ENCODE peak calls at places on chromosomes 6 and 20, in five cellular contexts. B, W, P, T and G are unnamed samples.

GRCh38 chr20:36866164-36866563 is 9.8 kb upstream of the TLDC2 start:
- DNase-seq in P (no peak), T (no peak), B (no peak), W (no peak), G (no peak)

GRCh38 chr6:37985355-37985754 is 165.8 kb downstream of the ZFAND3 start:
- DNase-seq in P (peak), B (peak), W (no peak), T (no peak), G (no peak)

GRCh38 chr6:3755637-3756515 is 4.4 kb upstream of the PXDC1 start:
- DNase-seq in W (no peak), B (no peak), P (no peak), T (no peak), G (no peak)

GRCh38 chr20:46270977-46271744 is 37.1 kb downstream of the CDH22 start:
- DNase-seq in T (no peak), B (no peak), W (no peak), P (no peak), G (no peak)

GRCh38 chr6:84512396-84512795 is 252.0 kb downstream of the TBX18 start:
- DNase-seq in B (no peak), P (no peak), W (no peak), T (no peak), G (no peak)

GRCh38 chr6:2507016-2507415 is 243.7 kb downstream of the MYLK4 start:
- DNase-seq in P (no peak), B (no peak), W (no peak), T (no peak), G (no peak)

GRCh38 chr6:169828176-169828575 is 76.8 kb downstream of the ERMARD start:
- DNase-seq in W (no peak), P (no peak), B (no peak), T (peak), G (no peak)

GRCh38 chr6:3819161-3820110 is 29.7 kb upstream of the FAM50B start:
- DNase-seq in P (no peak), B (no peak), T (no peak), W (no peak), G (no peak)

GRCh38 chr6:166307082-166307980 is 861 bp downstream of the PRR18 start:
- DNase-seq in P (peak), B (no peak), W (no peak), T (no peak), G (no peak)

GRCh38 chr6:56637640-56638039 is 5.0 kb downstream of the DST start:
- DNase-seq in P (no peak), T (no peak), B (no peak), W (no peak), G (no peak)

GRCh38 chr6:110511401-110511800 is 35.0 kb upstream of the SLC22A16 start:
- DNase-seq in T (no peak), W (no peak), B (no peak), P (no peak), G (no peak)

GRCh38 chr6:87705070-87705691 is 3.1 kb upstream of the AKIRIN2 start:
- DNase-seq in W (no peak), P (peak), T (no peak), B (no peak), G (no peak)

GRCh38 chr6:44505751-44506150 is 118.2 kb downstream of the CDC5L start:
- DNase-seq in T (no peak), B (peak), P (no peak), W (no peak), G (no peak)

GRCh38 chr6:139354177-139354576 is 20.3 kb downstream of the CITED2 start:
- DNase-seq in P (no peak), B (no peak), T (no peak), W (no peak), G (no peak)

GRCh38 chr6:87053312-87053711 is 41.6 kb downstream of the CGA start:
- DNase-seq in B (no peak), T (no peak), P (no peak), W (no peak), G (no peak)

GRCh38 chr20:59751075-59751711 is 146.9 kb downstream of the PHACTR3 start:
- DNase-seq in T (peak), W (no peak), P (no peak), B (no peak), G (peak)

GRCh38 chr20:34971038-34971872 is 15.6 kb downstream of the MYH7B start:
- DNase-seq in T (no peak), W (no peak), B (no peak), P (no peak), G (no peak)

GRCh38 chr20:33689973-33690372 is 3.8 kb upstream of the E2F1 start:
- DNase-seq in T (no peak), B (no peak), P (peak), W (peak), G (no peak)

GRCh38 chr6:91573826-91574416 is 987.0 kb upstream of the MAP3K7 start:
- DNase-seq in T (no peak), W (no peak), B (no peak), P (no peak), G (no peak)

GRCh38 chr20:10917826-10918225 is 244.0 kb upstream of the JAG1 start:
- DNase-seq in B (no peak), W (no peak), T (no peak), P (no peak), G (no peak)

GRCh38 chr6:150289454-150290071 is 79.2 kb upstream of the IYD start:
- DNase-seq in W (no peak), T (no peak), B (no peak), P (no peak), G (no peak)

GRCh38 chr20:35756404-35756803 is 14.3 kb upstream of the RBM39 start:
- DNase-seq in W (no peak), T (no peak), B (no peak), P (no peak), G (no peak)

GRCh38 chr6:24768361-24768760 is 6.4 kb upstream of the GMNN start:
- DNase-seq in P (no peak), T (no peak), W (no peak), B (no peak), G (no peak)

GRCh38 chr6:170127151-170127550 is 163.7 kb downstream of the DLL1 start:
- DNase-seq in T (peak), W (no peak), B (peak), P (no peak), G (no peak)

GRCh38 chr20:5430670-5431069 is 113.9 kb upstream of the PROKR2 start:
- DNase-seq in B (no peak), P (no peak), W (no peak), T (no peak), G (no peak)

GRCh38 chr6:27148404-27148795 is 99.1 kb upstream of the PRSS16 start:
- DNase-seq in B (no peak), T (no peak), P (no peak), W (no peak), G (no peak)

GRCh38 chr20:23283096-23283850 is 67.3 kb upstream of the NXT1 start:
- DNase-seq in W (no peak), T (no peak), B (no peak), P (no peak), G (no peak)

GRCh38 chr6:117919775-117920492 is 12.9 kb downstream of the SLC35F1 start:
- DNase-seq in B (no peak), T (peak), P (no peak), W (no peak), G (no peak)

GRCh38 chr6:22442826-22443225 is 126.5 kb upstream of the HDGFL1 start:
- DNase-seq in T (no peak), W (no peak), B (no peak), P (no peak), G (no peak)

GRCh38 chr6:162251257-162251656 is 476.3 kb downstream of the PRKN start:
- DNase-seq in P (no peak), B (no peak), W (no peak), T (no peak), G (no peak)

GRCh38 chr6:130298258-130298657 is 67.6 kb upstream of the TMEM200A start:
- DNase-seq in B (no peak), W (no peak), T (no peak), P (no peak), G (no peak)

GRCh38 chr6:157061770-157062594 is 261.3 kb downstream of the TMEM242 start:
- DNase-seq in P (no peak), W (no peak), T (no peak), B (no peak), G (no peak)

GRCh38 chr6:90288404-90288803 is 8.2 kb downstream of the BACH2 start:
- DNase-seq in T (no peak), B (no peak), P (no peak), W (no peak), G (no peak)

GRCh38 chr6:12328701-12329100 is 38.5 kb downstream of the EDN1 start:
- DNase-seq in W (no peak), T (no peak), P (no peak), B (no peak), G (no peak)

GRCh38 chr6:123519191-123519510 is 117.6 kb downstream of the TRDN start:
- DNase-seq in T (peak), P (no peak), B (no peak), W (no peak), G (peak)

GRCh38 chr6:34414999-34415858 is 10.6 kb downstream of the RPS10 start:
- DNase-seq in P (peak), T (no peak), W (peak), B (no peak), G (peak)